ENCODE peak calls at places on chromosomes 3 and 15, in five cellular contexts. S is astrocyte; K is right lobe of liver; T is lower lobe of right lung; O is CD8-positive, alpha-beta T cell. E is an unnamed sample. For H3K36me3, the result is how much of the 10 kb centered on the place peaks cover.

GRCh38 chr3:126649556-126650092 is 5.3 kb downstream of the TXNRD3 start:
- DNase-seq in S (no peak), K (no peak), T (no peak), O (no peak), E (no peak)

GRCh38 chr3:49747792-49748480 is 24.2 kb upstream of the GMPPB start:
- DNase-seq in S (peak), K (no peak), T (no peak), O (no peak), E (no peak)

GRCh38 chr3:113000691-113001090 is 9.9 kb downstream of the GTPBP8 start:
- DNase-seq in S (no peak), K (no peak), T (no peak), O (no peak), E (no peak)

GRCh38 chr3:123140591-123140990 is 61.2 kb upstream of the SEC22A start:
- DNase-seq in S (no peak), K (no peak), T (no peak), O (no peak), E (no peak)

GRCh38 chr3:134857776-134858515 is 62.9 kb downstream of the EPHB1 start:
- DNase-seq in S (no peak), K (peak), T (no peak), O (no peak), E (no peak)

GRCh38 chr3:122005033-122005565 is 16.9 kb downstream of the ILDR1 start:
- DNase-seq in S (no peak), K (no peak), T (no peak), O (no peak), E (peak)

GRCh38 chr15:88389120-88389519 is 78.1 kb downstream of the MRPL46 start:
- DNase-seq in S (no peak), K (no peak), T (no peak), O (no peak), E (no peak)

GRCh38 chr3:117997201-117998049 is 1037.2 kb downstream of the IGSF11 start:
- DNase-seq in S (peak), K (peak), T (peak), O (peak), E (peak)

GRCh38 chr3:20145874-20146273 is 40.1 kb downstream of the SGO1 start:
- DNase-seq in S (no peak), K (no peak), T (no peak), O (no peak), E (no peak)

GRCh38 chr3:101189786-101190185 is 130.6 kb downstream of the IMPG2 start:
- DNase-seq in S (no peak), K (no peak), T (no peak), O (no peak), E (no peak)

GRCh38 chr15:43214169-43214568 is 6.6 kb downstream of the EPB42 start:
- DNase-seq in S (no peak), K (peak), T (no peak), O (no peak), E (no peak)

GRCh38 chr3:62542185-62542584 is 168.8 kb upstream of the FEZF2 start:
- DNase-seq in S (no peak), K (no peak), T (no peak), O (no peak), E (no peak)

GRCh38 chr3:18527691-18528090 is 102.6 kb upstream of the SATB1 start:
- DNase-seq in S (no peak), K (no peak), T (no peak), O (no peak), E (no peak)

GRCh38 chr3:148873928-148874326 is 8.8 kb downstream of the CPA3 start:
- DNase-seq in S (peak), K (no peak), T (no peak), O (no peak), E (no peak)

GRCh38 chr3:184317201-184317600 is 2.8 kb downstream of the EIF4G1 start:
- DNase-seq in S (no peak), K (no peak), T (no peak), O (no peak), E (no peak)
- H3K36me3 ChIP-seq in S (under half), K (under half), T (under half), O (under half), E (under half)

GRCh38 chr3:124969190-124969589 is 34.6 kb upstream of the MUC13 start:
- DNase-seq in S (no peak), K (no peak), T (no peak), O (no peak), E (no peak)
- TF ChIP-seq CTCF in S (no peak), K (no peak), T (no peak), O (no peak), E (no peak)

GRCh38 chr15:58331903-58332675 is 99.7 kb upstream of the LIPC start:
- DNase-seq in S (peak), K (peak), T (peak), O (peak), E (peak)
- H3K4me3 ChIP-seq in S (no peak), K (no peak), T (no peak), O (no peak), E (no peak)

DNA sequence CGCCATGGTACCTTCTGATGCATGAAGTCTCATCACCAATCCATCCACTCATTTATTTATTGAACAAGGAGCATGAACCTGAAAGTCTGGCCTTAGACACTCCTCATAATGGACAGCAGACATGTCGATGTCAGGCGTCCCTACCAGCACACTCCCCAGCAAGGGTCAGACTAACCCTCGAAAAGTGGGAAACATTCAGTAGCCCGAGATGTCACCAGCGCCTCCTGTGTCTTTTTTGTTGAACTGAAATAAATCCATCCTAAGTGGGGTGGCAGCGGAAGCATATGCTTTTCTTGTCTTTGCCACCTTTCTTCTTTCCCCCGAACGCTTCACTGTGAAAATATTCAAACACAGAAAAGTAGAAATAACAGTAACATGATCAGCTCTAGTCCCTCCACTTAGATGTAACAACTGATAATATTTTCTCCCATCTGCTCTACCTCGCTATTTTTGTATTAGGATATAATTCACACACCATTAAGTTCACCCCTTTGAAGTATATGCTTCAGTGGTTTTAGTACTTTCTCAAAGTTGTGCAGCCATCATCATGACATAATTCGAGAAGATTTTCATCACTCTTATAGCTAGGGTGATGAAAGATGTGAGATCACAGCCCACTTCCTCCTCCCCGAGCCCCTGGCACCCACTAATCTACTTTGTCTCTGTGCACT is 121.6 kb downstream of the ADAMTS17 start:
- DNase-seq in S (no peak), K (no peak), T (no peak), O (no peak), E (no peak)
- H3K36me3 ChIP-seq in S (under half), K (under half), T (under half), O (under half), E (under half)